ENCODE peak calls at places on chromosomes 4 and X, in five cellular contexts. One of them, this sample, is unnamed.

GRCh38 chr4:183256756-183257385 is 63.2 kb downstream of the CLDN22 start:
- DNase-seq in LoVo: peak
- DNase-seq in HEK293T: peak
- DNase-seq in CD4-positive, alpha-beta memory T cell: peak
- DNase-seq in cardiac muscle cell: peak
- DNase-seq in this sample: peak

GRCh38 chrX:136185409-136186022 is 38.2 kb downstream of the FHL1 start:
- DNase-seq in LoVo: no peak
- DNase-seq in CD4-positive, alpha-beta memory T cell: no peak
- DNase-seq in HEK293T: no peak
- DNase-seq in cardiac muscle cell: peak
- DNase-seq in this sample: no peak

GRCh38 chr4:54517793-54518444 is 139.8 kb upstream of the KIT start:
- DNase-seq in LoVo: no peak
- DNase-seq in HEK293T: no peak
- DNase-seq in cardiac muscle cell: no peak
- DNase-seq in CD4-positive, alpha-beta memory T cell: no peak
- DNase-seq in this sample: no peak

GRCh38 chrX:47097018-47097417 is 18.8 kb downstream of the RGN start:
- DNase-seq in CD4-positive, alpha-beta memory T cell: no peak
- DNase-seq in LoVo: no peak
- DNase-seq in cardiac muscle cell: no peak
- DNase-seq in HEK293T: no peak
- DNase-seq in this sample: peak

GRCh38 chrX:17595456-17596035 is 141.7 kb upstream of the SCML1 start:
- DNase-seq in HEK293T: no peak
- DNase-seq in LoVo: peak
- DNase-seq in cardiac muscle cell: peak
- DNase-seq in CD4-positive, alpha-beta memory T cell: no peak
- DNase-seq in this sample: no peak

GRCh38 chr4:147828361-147828760 is 96.5 kb downstream of the ARHGAP10 start:
- DNase-seq in LoVo: no peak
- DNase-seq in CD4-positive, alpha-beta memory T cell: no peak
- DNase-seq in cardiac muscle cell: peak
- DNase-seq in HEK293T: no peak
- DNase-seq in this sample: no peak

GRCh38 chr4:117941611-117942010 is 92.7 kb upstream of the NDST3 start:
- DNase-seq in CD4-positive, alpha-beta memory T cell: no peak
- DNase-seq in cardiac muscle cell: no peak
- DNase-seq in HEK293T: no peak
- DNase-seq in LoVo: no peak
- DNase-seq in this sample: peak

GRCh38 chr4:1360423-1361283 is 13.6 kb downstream of the UVSSA start:
- DNase-seq in CD4-positive, alpha-beta memory T cell: no peak
- DNase-seq in LoVo: no peak
- DNase-seq in cardiac muscle cell: peak
- DNase-seq in HEK293T: no peak
- DNase-seq in this sample: no peak

GRCh38 chr4:99061048-99061447 is 27.5 kb downstream of the ADH5 start:
- DNase-seq in cardiac muscle cell: no peak
- DNase-seq in HEK293T: no peak
- DNase-seq in CD4-positive, alpha-beta memory T cell: no peak
- DNase-seq in LoVo: no peak
- DNase-seq in this sample: no peak

GRCh38 chr4:7885216-7886134 is 54.2 kb downstream of the AFAP1 start:
- DNase-seq in LoVo: no peak
- DNase-seq in HEK293T: no peak
- DNase-seq in cardiac muscle cell: no peak
- DNase-seq in CD4-positive, alpha-beta memory T cell: no peak
- DNase-seq in this sample: no peak

GRCh38 chr4:151197258-151197657 is 79.7 kb upstream of the PRSS48 start:
- DNase-seq in HEK293T: no peak
- DNase-seq in cardiac muscle cell: peak
- DNase-seq in LoVo: no peak
- DNase-seq in CD4-positive, alpha-beta memory T cell: no peak
- DNase-seq in this sample: no peak

GRCh38 chr4:7411896-7412585 is 22.7 kb downstream of the PSAPL1 start:
- DNase-seq in HEK293T: no peak
- DNase-seq in cardiac muscle cell: no peak
- DNase-seq in CD4-positive, alpha-beta memory T cell: no peak
- DNase-seq in LoVo: no peak
- DNase-seq in this sample: no peak

GRCh38 chrX:66142351-66142750 is 21.7 kb upstream of the HEPH start:
- DNase-seq in LoVo: no peak
- DNase-seq in cardiac muscle cell: no peak
- DNase-seq in HEK293T: no peak
- DNase-seq in CD4-positive, alpha-beta memory T cell: no peak
- DNase-seq in this sample: no peak

GRCh38 chr4:153466637-153467153 is 535 bp downstream of the TMEM131L start:
- DNase-seq in HEK293T: peak
- DNase-seq in cardiac muscle cell: no peak
- DNase-seq in CD4-positive, alpha-beta memory T cell: no peak
- DNase-seq in LoVo: no peak
- DNase-seq in this sample: peak

GRCh38 chr4:184807797-184808718 is 17.7 kb downstream of the ACSL1 start:
- DNase-seq in LoVo: no peak
- DNase-seq in HEK293T: no peak
- DNase-seq in CD4-positive, alpha-beta memory T cell: no peak
- DNase-seq in cardiac muscle cell: peak
- DNase-seq in this sample: peak

GRCh38 chr4:101670370-101670769 is 120.2 kb upstream of the BANK1 start:
- DNase-seq in cardiac muscle cell: no peak
- DNase-seq in HEK293T: no peak
- DNase-seq in LoVo: no peak
- DNase-seq in CD4-positive, alpha-beta memory T cell: no peak
- DNase-seq in this sample: no peak

GRCh38 chr4:78480286-78480685 is 71.3 kb upstream of the ANXA3 start:
- DNase-seq in cardiac muscle cell: no peak
- DNase-seq in CD4-positive, alpha-beta memory T cell: no peak
- DNase-seq in HEK293T: no peak
- DNase-seq in LoVo: no peak
- DNase-seq in this sample: no peak

GRCh38 chrX:140949231-140949630 is 53.2 kb upstream of the SPANXB1 start:
- DNase-seq in CD4-positive, alpha-beta memory T cell: no peak
- DNase-seq in cardiac muscle cell: no peak
- DNase-seq in HEK293T: no peak
- DNase-seq in LoVo: no peak
- DNase-seq in this sample: no peak

GRCh38 chrX:110317079-110317819 is 636 bp downstream of the AMMECR1 start:
- DNase-seq in LoVo: no peak
- DNase-seq in HEK293T: peak
- DNase-seq in CD4-positive, alpha-beta memory T cell: no peak
- DNase-seq in cardiac muscle cell: no peak
- DNase-seq in this sample: peak

GRCh38 chr4:1509366-1509765 is 103.1 kb upstream of the NKX1-1 start:
- DNase-seq in LoVo: no peak
- DNase-seq in cardiac muscle cell: no peak
- DNase-seq in CD4-positive, alpha-beta memory T cell: no peak
- DNase-seq in HEK293T: no peak
- DNase-seq in this sample: no peak

GRCh38 chr4:87657525-87657924 is 7.4 kb downstream of the DMP1 start:
- DNase-seq in HEK293T: no peak
- DNase-seq in CD4-positive, alpha-beta memory T cell: no peak
- DNase-seq in LoVo: peak
- DNase-seq in cardiac muscle cell: peak
- DNase-seq in this sample: no peak

GRCh38 chrX:143047511-143047910 is 21.8 kb downstream of the SPANXN4 start:
- DNase-seq in CD4-positive, alpha-beta memory T cell: no peak
- DNase-seq in LoVo: no peak
- DNase-seq in HEK293T: no peak
- DNase-seq in cardiac muscle cell: no peak
- DNase-seq in this sample: no peak

GRCh38 chr4:107902715-107903114 is 28.6 kb upstream of the CYP2U1 start:
- DNase-seq in LoVo: no peak
- DNase-seq in cardiac muscle cell: no peak
- DNase-seq in HEK293T: no peak
- DNase-seq in CD4-positive, alpha-beta memory T cell: no peak
- DNase-seq in this sample: no peak

GRCh38 chrX:147079457-147079856 is 264.9 kb upstream of the CXorf51A start:
- DNase-seq in HEK293T: no peak
- DNase-seq in CD4-positive, alpha-beta memory T cell: no peak
- DNase-seq in cardiac muscle cell: no peak
- DNase-seq in LoVo: no peak
- DNase-seq in this sample: no peak

GRCh38 chrX:103446665-103447302 is 70.4 kb downstream of the BEX3 start:
- DNase-seq in LoVo: no peak
- DNase-seq in cardiac muscle cell: peak
- DNase-seq in CD4-positive, alpha-beta memory T cell: peak
- DNase-seq in HEK293T: no peak
- DNase-seq in this sample: peak

GRCh38 chr4:140931904-140932303 is 175.7 kb upstream of the TBC1D9 start:
- DNase-seq in LoVo: no peak
- DNase-seq in cardiac muscle cell: no peak
- DNase-seq in HEK293T: no peak
- DNase-seq in CD4-positive, alpha-beta memory T cell: no peak
- DNase-seq in this sample: no peak

GRCh38 chr4:139762715-139763114 is 97.1 kb downstream of the MGST2 start:
- DNase-seq in CD4-positive, alpha-beta memory T cell: no peak
- DNase-seq in HEK293T: no peak
- DNase-seq in cardiac muscle cell: peak
- DNase-seq in LoVo: no peak
- DNase-seq in this sample: no peak

GRCh38 chr4:173288296-173288695 is 45.9 kb downstream of the HMGB2 start:
- DNase-seq in LoVo: peak
- DNase-seq in HEK293T: no peak
- DNase-seq in CD4-positive, alpha-beta memory T cell: peak
- DNase-seq in cardiac muscle cell: peak
- DNase-seq in this sample: peak

GRCh38 chr4:157521916-157522315 is 301.4 kb downstream of the GRIA2 start:
- DNase-seq in HEK293T: no peak
- DNase-seq in LoVo: no peak
- DNase-seq in cardiac muscle cell: peak
- DNase-seq in CD4-positive, alpha-beta memory T cell: no peak
- DNase-seq in this sample: no peak

GRCh38 chr4:113455081-113455480 is 306.5 kb downstream of the CAMK2D start:
- DNase-seq in HEK293T: no peak
- DNase-seq in CD4-positive, alpha-beta memory T cell: no peak
- DNase-seq in cardiac muscle cell: no peak
- DNase-seq in LoVo: no peak
- DNase-seq in this sample: no peak

GRCh38 chr4:137390141-137390540 is 142.2 kb downstream of the PCDH18 start:
- DNase-seq in CD4-positive, alpha-beta memory T cell: no peak
- DNase-seq in cardiac muscle cell: peak
- DNase-seq in LoVo: no peak
- DNase-seq in HEK293T: no peak
- DNase-seq in this sample: no peak

GRCh38 chr4:112099701-112100289 is 45.5 kb upstream of the FAM241A start:
- DNase-seq in LoVo: peak
- DNase-seq in HEK293T: peak
- DNase-seq in CD4-positive, alpha-beta memory T cell: peak
- DNase-seq in cardiac muscle cell: peak
- DNase-seq in this sample: peak

GRCh38 chr4:133891001-133891400 is 310.6 kb downstream of the PABPC4L start:
- DNase-seq in CD4-positive, alpha-beta memory T cell: no peak
- DNase-seq in cardiac muscle cell: no peak
- DNase-seq in LoVo: no peak
- DNase-seq in HEK293T: no peak
- DNase-seq in this sample: no peak

GRCh38 chr4:91207535-91207934 is 1080.3 kb downstream of the CCSER1 start:
- DNase-seq in CD4-positive, alpha-beta memory T cell: no peak
- DNase-seq in cardiac muscle cell: no peak
- DNase-seq in HEK293T: no peak
- DNase-seq in LoVo: no peak
- DNase-seq in this sample: no peak

GRCh38 chrX:131778269-131779218 is 234.7 kb downstream of the OR13H1 start:
- DNase-seq in HEK293T: peak
- DNase-seq in cardiac muscle cell: no peak
- DNase-seq in CD4-positive, alpha-beta memory T cell: peak
- DNase-seq in LoVo: no peak
- DNase-seq in this sample: no peak

GRCh38 chrX:137215467-137215866 is 181.7 kb upstream of the GPR101 start:
- DNase-seq in LoVo: no peak
- DNase-seq in CD4-positive, alpha-beta memory T cell: no peak
- DNase-seq in HEK293T: no peak
- DNase-seq in cardiac muscle cell: no peak
- DNase-seq in this sample: no peak

GRCh38 chr4:47482326-47482725 is 2.7 kb upstream of the ATP10D start:
- DNase-seq in cardiac muscle cell: peak
- DNase-seq in HEK293T: no peak
- DNase-seq in LoVo: no peak
- DNase-seq in CD4-positive, alpha-beta memory T cell: no peak
- DNase-seq in this sample: no peak

This sample was measured in GM23338.